ENCODE peak calls at places on chromosomes 3 and 15, in ten cellular contexts. One of them, this sample, is unnamed.

GRCh38 chr3:71254658-71255057 is 328.9 kb downstream of the FOXP1 start:
- DNase-seq in HFFc6: peak
- DNase-seq in fibroblast of pulmonary artery: peak
- DNase-seq in PC-3: no peak
- DNase-seq in A673: no peak
- DNase-seq in WTC11: no peak
- DNase-seq in colonic mucosa: peak
- DNase-seq in GM20000: no peak
- DNase-seq in AG10803: peak
- DNase-seq in right atrium auricular region: no peak
- DNase-seq in this sample: no peak

GRCh38 chr3:11271986-11272904 is at the start of gene ATG7:
- DNase-seq in fibroblast of pulmonary artery: peak
- DNase-seq in PC-3: peak
- DNase-seq in AG10803: peak
- DNase-seq in A673: peak
- DNase-seq in GM20000: peak
- DNase-seq in WTC11: peak
- DNase-seq in HFFc6: peak
- DNase-seq in colonic mucosa: peak
- DNase-seq in right atrium auricular region: peak
- DNase-seq in this sample: peak

GRCh38 chr15:71261934-71262333 is 146.7 kb downstream of the THSD4 start:
- DNase-seq in GM20000: no peak
- DNase-seq in fibroblast of pulmonary artery: no peak
- DNase-seq in PC-3: no peak
- DNase-seq in HFFc6: no peak
- DNase-seq in WTC11: no peak
- DNase-seq in colonic mucosa: no peak
- DNase-seq in A673: peak
- DNase-seq in AG10803: peak
- DNase-seq in right atrium auricular region: no peak
- DNase-seq in this sample: no peak

GRCh38 chr15:81098349-81098748 is 35.7 kb upstream of the CFAP161 start:
- DNase-seq in A673: no peak
- DNase-seq in HFFc6: no peak
- DNase-seq in fibroblast of pulmonary artery: no peak
- DNase-seq in AG10803: no peak
- DNase-seq in GM20000: no peak
- DNase-seq in right atrium auricular region: no peak
- DNase-seq in WTC11: no peak
- DNase-seq in colonic mucosa: no peak
- DNase-seq in PC-3: no peak
- DNase-seq in this sample: no peak

GRCh38 chr3:85801955-85802354 is 843.2 kb downstream of the CADM2 start:
- DNase-seq in WTC11: peak
- DNase-seq in GM20000: no peak
- DNase-seq in AG10803: no peak
- DNase-seq in colonic mucosa: no peak
- DNase-seq in fibroblast of pulmonary artery: peak
- DNase-seq in A673: peak
- DNase-seq in HFFc6: no peak
- DNase-seq in PC-3: peak
- DNase-seq in right atrium auricular region: no peak
- DNase-seq in this sample: peak

GRCh38 chr15:52288051-52288942 is 7.3 kb downstream of the MYO5C start:
- DNase-seq in AG10803: no peak
- DNase-seq in right atrium auricular region: no peak
- DNase-seq in fibroblast of pulmonary artery: peak
- DNase-seq in GM20000: no peak
- DNase-seq in HFFc6: no peak
- DNase-seq in WTC11: no peak
- DNase-seq in colonic mucosa: peak
- DNase-seq in PC-3: peak
- DNase-seq in A673: no peak
- DNase-seq in this sample: no peak

GRCh38 chr15:88423331-88423730 is 43.9 kb downstream of the MRPL46 start:
- DNase-seq in AG10803: no peak
- DNase-seq in fibroblast of pulmonary artery: no peak
- DNase-seq in PC-3: no peak
- DNase-seq in HFFc6: no peak
- DNase-seq in WTC11: no peak
- DNase-seq in GM20000: no peak
- DNase-seq in colonic mucosa: no peak
- DNase-seq in A673: no peak
- DNase-seq in right atrium auricular region: no peak
- DNase-seq in this sample: no peak

GRCh38 chr3:151460240-151460639 is 621 bp downstream of the IGSF10 start:
- DNase-seq in right atrium auricular region: no peak
- DNase-seq in PC-3: peak
- DNase-seq in AG10803: peak
- DNase-seq in colonic mucosa: no peak
- DNase-seq in HFFc6: no peak
- DNase-seq in A673: peak
- DNase-seq in WTC11: no peak
- DNase-seq in GM20000: no peak
- DNase-seq in fibroblast of pulmonary artery: peak
- DNase-seq in this sample: peak

GRCh38 chr3:62882676-62883228 is 7.5 kb upstream of the CADPS start:
- DNase-seq in A673: no peak
- DNase-seq in WTC11: no peak
- DNase-seq in GM20000: no peak
- DNase-seq in AG10803: peak
- DNase-seq in right atrium auricular region: no peak
- DNase-seq in PC-3: no peak
- DNase-seq in fibroblast of pulmonary artery: no peak
- DNase-seq in HFFc6: no peak
- DNase-seq in colonic mucosa: no peak
- DNase-seq in this sample: no peak

GRCh38 chr3:36373084-36373483 is 7.2 kb upstream of the STAC start:
- DNase-seq in WTC11: no peak
- DNase-seq in AG10803: peak
- DNase-seq in fibroblast of pulmonary artery: peak
- DNase-seq in HFFc6: no peak
- DNase-seq in A673: no peak
- DNase-seq in colonic mucosa: no peak
- DNase-seq in PC-3: peak
- DNase-seq in GM20000: no peak
- DNase-seq in right atrium auricular region: no peak
- DNase-seq in this sample: peak

GRCh38 chr3:157868881-157869280 is 237.3 kb downstream of the SHOX2 start:
- DNase-seq in AG10803: no peak
- DNase-seq in WTC11: no peak
- DNase-seq in HFFc6: no peak
- DNase-seq in A673: no peak
- DNase-seq in fibroblast of pulmonary artery: no peak
- DNase-seq in right atrium auricular region: no peak
- DNase-seq in GM20000: no peak
- DNase-seq in PC-3: no peak
- DNase-seq in colonic mucosa: no peak
- DNase-seq in this sample: no peak

GRCh38 chr3:157859541-157859940 is 246.7 kb downstream of the SHOX2 start:
- DNase-seq in AG10803: no peak
- DNase-seq in A673: no peak
- DNase-seq in fibroblast of pulmonary artery: no peak
- DNase-seq in PC-3: no peak
- DNase-seq in HFFc6: no peak
- DNase-seq in GM20000: no peak
- DNase-seq in colonic mucosa: no peak
- DNase-seq in right atrium auricular region: no peak
- DNase-seq in WTC11: no peak
- DNase-seq in this sample: no peak

GRCh38 chr3:157868168-157868567 is 238.1 kb downstream of the SHOX2 start:
- DNase-seq in AG10803: peak
- DNase-seq in PC-3: no peak
- DNase-seq in right atrium auricular region: no peak
- DNase-seq in A673: no peak
- DNase-seq in colonic mucosa: no peak
- DNase-seq in GM20000: no peak
- DNase-seq in fibroblast of pulmonary artery: peak
- DNase-seq in WTC11: no peak
- DNase-seq in HFFc6: peak
- DNase-seq in this sample: peak

GRCh38 chr3:157871248-157871647 is 235.0 kb downstream of the SHOX2 start:
- DNase-seq in fibroblast of pulmonary artery: no peak
- DNase-seq in AG10803: no peak
- DNase-seq in GM20000: no peak
- DNase-seq in HFFc6: no peak
- DNase-seq in PC-3: no peak
- DNase-seq in colonic mucosa: no peak
- DNase-seq in WTC11: no peak
- DNase-seq in right atrium auricular region: no peak
- DNase-seq in A673: no peak
- DNase-seq in this sample: no peak

GRCh38 chr3:157865449-157865862 is 240.8 kb downstream of the SHOX2 start:
- DNase-seq in PC-3: peak
- DNase-seq in AG10803: no peak
- DNase-seq in fibroblast of pulmonary artery: peak
- DNase-seq in right atrium auricular region: no peak
- DNase-seq in GM20000: peak
- DNase-seq in A673: peak
- DNase-seq in colonic mucosa: peak
- DNase-seq in WTC11: peak
- DNase-seq in HFFc6: no peak
- DNase-seq in this sample: no peak
- TF ChIP-seq CTCF in PC-3: peak
- TF ChIP-seq CTCF in AG10803: peak
- TF ChIP-seq CTCF in fibroblast of pulmonary artery: peak
- TF ChIP-seq CTCF in right atrium auricular region: peak
- TF ChIP-seq CTCF in GM20000: peak
- TF ChIP-seq CTCF in A673: peak
- TF ChIP-seq CTCF in colonic mucosa: peak
- TF ChIP-seq CTCF in WTC11: peak
- TF ChIP-seq CTCF in HFFc6: peak
- TF ChIP-seq CTCF in this sample: peak

DNA sequence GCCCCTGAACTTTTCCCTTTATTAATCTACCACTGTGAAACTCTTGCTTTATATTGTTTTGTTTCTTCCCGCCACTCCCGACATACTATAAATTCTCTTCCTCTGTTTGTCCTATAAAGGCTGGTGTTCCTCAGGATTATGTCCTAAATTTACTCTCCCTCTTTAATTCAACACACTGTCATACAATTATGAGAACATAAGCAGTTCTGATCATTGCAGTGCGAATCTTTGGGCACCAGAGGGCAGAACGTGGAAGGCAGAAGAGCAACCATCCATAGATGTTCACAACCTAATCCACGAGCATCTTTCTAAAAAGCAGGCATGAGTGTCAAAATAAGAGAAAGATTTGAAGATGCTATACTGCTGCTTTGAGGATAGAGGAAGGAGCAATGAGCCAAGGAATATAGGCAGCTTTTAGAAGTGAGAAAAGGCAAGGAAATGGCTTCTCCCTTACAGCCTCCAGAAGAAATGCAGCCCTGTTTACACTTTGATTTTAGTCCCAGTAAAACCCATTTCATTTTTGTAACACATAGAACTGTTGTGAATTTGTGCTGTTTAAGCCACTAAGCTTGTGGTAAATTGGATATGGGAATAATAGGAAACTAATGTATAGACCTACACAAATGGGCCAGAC is 179.4 kb downstream of the GBE1 start:
- DNase-seq in HFFc6: peak
- DNase-seq in WTC11: peak
- DNase-seq in PC-3: peak
- DNase-seq in right atrium auricular region: no peak
- DNase-seq in GM20000: peak
- DNase-seq in AG10803: peak
- DNase-seq in colonic mucosa: peak
- DNase-seq in A673: peak
- DNase-seq in fibroblast of pulmonary artery: peak
- DNase-seq in this sample: peak
- TF ChIP-seq CTCF in HFFc6: peak
- TF ChIP-seq CTCF in WTC11: peak
- TF ChIP-seq CTCF in PC-3: peak
- TF ChIP-seq CTCF in right atrium auricular region: peak
- TF ChIP-seq CTCF in GM20000: peak
- TF ChIP-seq CTCF in AG10803: peak
- TF ChIP-seq CTCF in colonic mucosa: peak
- TF ChIP-seq CTCF in A673: peak
- TF ChIP-seq CTCF in fibroblast of pulmonary artery: peak
- TF ChIP-seq CTCF in this sample: peak

GRCh38 chr3:29668728-29669127 is 387.9 kb downstream of the RBMS3 start:
- DNase-seq in HFFc6: no peak
- DNase-seq in fibroblast of pulmonary artery: no peak
- DNase-seq in A673: no peak
- DNase-seq in WTC11: no peak
- DNase-seq in PC-3: no peak
- DNase-seq in right atrium auricular region: no peak
- DNase-seq in colonic mucosa: no peak
- DNase-seq in GM20000: no peak
- DNase-seq in AG10803: no peak
- DNase-seq in this sample: no peak
- TF ChIP-seq CTCF in HFFc6: peak
- TF ChIP-seq CTCF in fibroblast of pulmonary artery: no peak
- TF ChIP-seq CTCF in A673: peak
- TF ChIP-seq CTCF in WTC11: no peak
- TF ChIP-seq CTCF in PC-3: no peak
- TF ChIP-seq CTCF in right atrium auricular region: no peak
- TF ChIP-seq CTCF in colonic mucosa: no peak
- TF ChIP-seq CTCF in GM20000: no peak
- TF ChIP-seq CTCF in AG10803: peak
- TF ChIP-seq CTCF in this sample: no peak

GRCh38 chr3:39385456-39386098 is 2.4 kb downstream of the SLC25A38 start:
- DNase-seq in WTC11: no peak
- DNase-seq in colonic mucosa: no peak
- DNase-seq in HFFc6: no peak
- DNase-seq in GM20000: no peak
- DNase-seq in PC-3: no peak
- DNase-seq in fibroblast of pulmonary artery: no peak
- DNase-seq in right atrium auricular region: no peak
- DNase-seq in AG10803: no peak
- DNase-seq in A673: no peak
- DNase-seq in this sample: no peak

GRCh38 chr3:39381432-39381831 is 1.7 kb upstream of the SLC25A38 start:
- DNase-seq in colonic mucosa: no peak
- DNase-seq in HFFc6: no peak
- DNase-seq in AG10803: no peak
- DNase-seq in A673: no peak
- DNase-seq in fibroblast of pulmonary artery: no peak
- DNase-seq in GM20000: no peak
- DNase-seq in PC-3: no peak
- DNase-seq in right atrium auricular region: no peak
- DNase-seq in WTC11: no peak
- DNase-seq in this sample: no peak

GRCh38 chr3:39383913-39384664 is 919 bp downstream of the SLC25A38 start:
- DNase-seq in right atrium auricular region: peak
- DNase-seq in GM20000: peak
- DNase-seq in WTC11: peak
- DNase-seq in fibroblast of pulmonary artery: peak
- DNase-seq in PC-3: peak
- DNase-seq in AG10803: peak
- DNase-seq in colonic mucosa: peak
- DNase-seq in HFFc6: peak
- DNase-seq in A673: peak
- DNase-seq in this sample: peak

GRCh38 chr3:39384665-39385000 is 1.5 kb downstream of the SLC25A38 start:
- DNase-seq in GM20000: no peak
- DNase-seq in HFFc6: no peak
- DNase-seq in PC-3: no peak
- DNase-seq in fibroblast of pulmonary artery: no peak
- DNase-seq in WTC11: no peak
- DNase-seq in A673: no peak
- DNase-seq in colonic mucosa: no peak
- DNase-seq in AG10803: no peak
- DNase-seq in right atrium auricular region: no peak
- DNase-seq in this sample: no peak

GRCh38 chr3:39383190-39383912 is at the start of gene SLC25A38:
- DNase-seq in PC-3: peak
- DNase-seq in fibroblast of pulmonary artery: peak
- DNase-seq in AG10803: peak
- DNase-seq in HFFc6: peak
- DNase-seq in GM20000: peak
- DNase-seq in A673: peak
- DNase-seq in right atrium auricular region: peak
- DNase-seq in WTC11: peak
- DNase-seq in colonic mucosa: peak
- DNase-seq in this sample: peak
- TF ChIP-seq CTCF in PC-3: peak
- TF ChIP-seq CTCF in fibroblast of pulmonary artery: peak
- TF ChIP-seq CTCF in AG10803: peak
- TF ChIP-seq CTCF in HFFc6: peak
- TF ChIP-seq CTCF in GM20000: no peak
- TF ChIP-seq CTCF in A673: peak
- TF ChIP-seq CTCF in right atrium auricular region: peak
- TF ChIP-seq CTCF in WTC11: no peak
- TF ChIP-seq CTCF in colonic mucosa: peak
- TF ChIP-seq CTCF in this sample: peak

This sample was measured in astrocyte of the cerebellum.